ENCODE peak calls at places on chromosomes 11 and 22, in ten cellular contexts. I, Q, A, D, E, J, T, R, B and F are unnamed samples.

GRCh38 chr22:41957941-41958556 is 6.1 kb downstream of the SMIM45 start:
- DNase-seq in I (no peak), Q (no peak), A (no peak), D (no peak), E (no peak), J (no peak), T (no peak), R (no peak), B (no peak), F (no peak)

GRCh38 chr22:44220727-44221680 is 40.3 kb downstream of the PARVG start:
- DNase-seq in I (no peak), Q (no peak), A (no peak), D (no peak), E (no peak), J (no peak), T (no peak), R (no peak), B (no peak), F (no peak)

GRCh38 chr22:36682835-36683234 is 20.7 kb downstream of the CACNG2 start:
- DNase-seq in I (no peak), Q (no peak), A (no peak), D (no peak), E (no peak), J (no peak), T (no peak), R (no peak), B (no peak), F (no peak)

GRCh38 chr11:67558084-67558772 is 25.4 kb upstream of the GSTP1 start:
- DNase-seq in I (peak; percentile 67), Q (no peak), A (peak; percentile 69), D (no peak), E (no peak), J (no peak), T (no peak), R (no peak), B (no peak), F (no peak)

GRCh38 chr11:111733009-111733408 is 33.2 kb downstream of the PPP2R1B start:
- DNase-seq in I (peak; percentile 62), Q (no peak), A (peak; percentile 87), D (no peak), E (no peak), J (no peak), T (no peak), R (peak; percentile 84), B (peak; percentile 61), F (peak; percentile 80)

GRCh38 chr11:107733518-107733917 is 21.7 kb upstream of the SLN start:
- DNase-seq in I (no peak), Q (no peak), A (no peak), D (no peak), E (no peak), J (no peak), T (no peak), R (no peak), B (no peak), F (no peak)

GRCh38 chr11:34749666-34750659 is 129.1 kb downstream of the EHF start:
- DNase-seq in I (no peak), Q (no peak), A (peak; percentile 96), D (no peak), E (no peak), J (no peak), T (no peak), R (peak; percentile 95), B (peak; percentile 54), F (peak; percentile 99)

GRCh38 chr22:49328630-49329405 is 498.9 kb downstream of the BRD1 start:
- DNase-seq in I (no peak), Q (no peak), A (no peak), D (no peak), E (no peak), J (no peak), T (no peak), R (no peak), B (no peak), F (no peak)

GRCh38 chr11:27563201-27563600 is 56.6 kb upstream of the LIN7C start:
- DNase-seq in I (no peak), Q (no peak), A (peak; percentile 23), D (no peak), E (no peak), J (no peak), T (no peak), R (no peak), B (peak; percentile 68), F (peak; percentile 70)

GRCh38 chr11:33778682-33779081 is 4.4 kb upstream of the FBXO3 start:
- DNase-seq in I (no peak), Q (no peak), A (peak; percentile 85), D (no peak), E (no peak), J (no peak), T (no peak), R (peak; percentile 67), B (peak; percentile 54), F (peak; percentile 84)

GRCh38 chr22:43862074-43862881 is at the start of gene SULT4A1:
- DNase-seq in I (no peak), Q (no peak), A (peak; percentile 46), D (no peak), E (peak; percentile 17), J (no peak), T (no peak), R (no peak), B (no peak), F (peak; percentile 46)

GRCh38 chr22:38872831-38873248 is 824 bp upstream of the CBX6 start:
- DNase-seq in I (peak; percentile 79), Q (no peak), A (peak; percentile 59), D (peak; percentile 37), E (no peak), J (peak; percentile 74), T (peak; percentile 73), R (no peak), B (peak; percentile 8), F (peak; percentile 25)

GRCh38 chr11:975824-976223 is 50.2 kb downstream of the AP2A2 start:
- DNase-seq in I (no peak), Q (no peak), A (peak; percentile 59), D (peak; percentile 78), E (no peak), J (no peak), T (peak; percentile 60), R (peak; percentile 9), B (no peak), F (peak; percentile 49)

GRCh38 chr11:10568486-10568941 is at the start of gene LYVE1:
- DNase-seq in I (peak; percentile 60), Q (no peak), A (peak; percentile 61), D (no peak), E (no peak), J (no peak), T (no peak), R (no peak), B (no peak), F (peak; percentile 33)

GRCh38 chr11:60944504-60945294 is 7.3 kb downstream of the SLC15A3 start:
- DNase-seq in I (no peak), Q (no peak), A (no peak), D (peak; percentile 25), E (no peak), J (no peak), T (no peak), R (no peak), B (no peak), F (no peak)